ENCODE peak calls at places on chromosomes 13 and 19, in ten cellular contexts. S is NCI-H2029; X is IMR-90; E is kidney tubule cell; G is putamen; N is stimulated activated CD4-positive, alpha-beta T cell treated with anti-CD3 and anti-CD28 coated beads, Interleukin-2, amount 100 ng/mL, for 48 hours; Y is NB4; H is lower leg skin; V is stomach; M is tibial nerve. J is an unnamed sample.

GRCh38 chr13:30730526-30730925 is 4.8 kb upstream of the ALOX5AP start:
- DNase-seq in G (no peak), E (no peak), V (no peak), X (no peak), H (no peak), N (no peak), M (no peak), Y (no peak), S (no peak), J (no peak)

GRCh38 chr13:111398715-111399299 is 78.4 kb downstream of the TEX29 start:
- DNase-seq in G (no peak), V (peak), M (no peak), E (no peak), N (no peak), Y (peak), H (peak), X (no peak), S (no peak), J (no peak)

GRCh38 chr13:72643339-72643989 is 84.0 kb downstream of the MZT1 start:
- DNase-seq in H (no peak), N (peak), E (peak), M (peak), V (peak), S (no peak), Y (peak), G (peak), X (peak), J (no peak)

GRCh38 chr19:41334793-41335192 is 18.9 kb downstream of the TGFB1 start:
- DNase-seq in M (no peak), S (no peak), H (no peak), X (no peak), E (no peak), V (no peak), N (no peak), G (no peak), Y (no peak), J (no peak)

GRCh38 chr13:113145911-113146598 is 12.4 kb upstream of the PROZ start:
- DNase-seq in X (no peak), M (no peak), N (no peak), Y (no peak), V (no peak), S (no peak), G (no peak), H (peak), E (no peak), J (no peak)

GRCh38 chr13:26011996-26012688 is 39.7 kb downstream of the SHISA2 start:
- DNase-seq in H (peak), N (peak), G (peak), S (no peak), Y (no peak), V (no peak), E (no peak), X (no peak), M (no peak), J (no peak)

GRCh38 chr13:40190656-40191100 is 475.8 kb downstream of the FOXO1 start:
- DNase-seq in E (peak), N (peak), V (peak), H (no peak), X (peak), S (no peak), G (peak), M (no peak), Y (peak), J (no peak)

GRCh38 chr19:4352701-4353121 is 9.3 kb downstream of the MPND start:
- DNase-seq in G (no peak), M (no peak), N (peak), X (peak), H (peak), Y (peak), S (peak), E (peak), V (no peak), J (peak)

GRCh38 chr13:33776510-33776909 is 41.4 kb upstream of the RFC3 start:
- DNase-seq in Y (no peak), X (no peak), V (no peak), H (no peak), S (no peak), G (no peak), E (no peak), M (no peak), N (no peak), J (no peak)

GRCh38 chr13:90287521-90287920 is 1060.0 kb upstream of the MIR17HG start:
- DNase-seq in V (no peak), M (no peak), H (no peak), N (no peak), E (no peak), Y (no peak), S (no peak), X (no peak), G (no peak), J (no peak)

GRCh38 chr19:45075215-45076028 is 856 bp downstream of the ZNF296 start:
- DNase-seq in V (peak), N (no peak), H (peak), S (peak), G (no peak), X (no peak), E (peak), Y (peak), M (no peak), J (peak)

GRCh38 chr19:29415507-29415906 is 110.3 kb upstream of the VSTM2B start:
- DNase-seq in X (no peak), H (no peak), M (no peak), N (no peak), V (no peak), S (no peak), G (no peak), E (no peak), Y (no peak), J (no peak)

J was measured in suprapubic skin.